ENCODE peak calls at places on chromosomes 12 and 14, in five cellular contexts. Y is endothelial cell of umbilical vein, A is progenitor cell of endocrine pancreas, V is B cell, J is astrocyte of the spinal cord. S is an unnamed sample.

GRCh38 chr14:53278602-53279506 is 125.7 kb upstream of the DDHD1 start:
- DNase-seq in A (no peak), Y (peak), V (no peak), J (peak), S (no peak)

GRCh38 chr14:87483651-87484260 is 509.2 kb downstream of the GALC start:
- DNase-seq in J (peak), V (no peak), A (no peak), Y (no peak), S (no peak)

GRCh38 chr14:92362781-92363235 is 39.8 kb downstream of the SLC24A4 start:
- DNase-seq in Y (no peak), V (no peak), A (no peak), J (no peak), S (no peak)

GRCh38 chr14:106605548-106606448 is 1079.4 kb downstream of the TMEM121 start:
- DNase-seq in A (no peak), V (peak), J (no peak), Y (no peak), S (no peak)

GRCh38 chr12:107388263-107388662 is 294.9 kb upstream of the CRY1 start:
- DNase-seq in A (no peak), V (no peak), J (no peak), Y (no peak), S (no peak)

GRCh38 chr12:54060975-54061778 is 7.5 kb downstream of the HOXC4 start:
- DNase-seq in J (no peak), Y (no peak), A (no peak), V (no peak), S (no peak)

GRCh38 chr14:75323571-75323970 is 44.9 kb downstream of the FOS start:
- DNase-seq in Y (no peak), J (no peak), V (no peak), A (no peak), S (no peak)

GRCh38 chr12:112808176-112808575 is 16.6 kb downstream of the RPH3A start:
- DNase-seq in A (no peak), V (no peak), Y (no peak), J (no peak), S (no peak)

GRCh38 chr14:96567289-96567899 is 65.2 kb downstream of the PAPOLA start:
- DNase-seq in V (peak), A (no peak), Y (peak), J (peak), S (no peak)

GRCh38 chr14:27015046-27015445 is 417.2 kb upstream of the NOVA1 start:
- DNase-seq in A (no peak), Y (no peak), V (no peak), J (no peak), S (no peak)

GRCh38 chr14:75123991-75124390 is 2.9 kb downstream of the NEK9 start:
- DNase-seq in A (no peak), Y (peak), V (no peak), J (peak), S (no peak)

GRCh38 chr14:58296731-58297130 is 1.6 kb upstream of the ARID4A start:
- DNase-seq in J (no peak), Y (peak), V (no peak), A (no peak), S (no peak)

GRCh38 chr12:112381421-112381897 is 772 bp downstream of the HECTD4 start:
- DNase-seq in A (no peak), Y (peak), J (no peak), V (peak), S (peak)

GRCh38 chr14:74038015-74038859 is 19.1 kb downstream of the BBOF1 start:
- DNase-seq in Y (peak), J (peak), V (peak), A (no peak), S (no peak)

GRCh38 chr12:67519824-67520433 is 128.6 kb upstream of the DYRK2 start:
- DNase-seq in V (no peak), Y (no peak), A (no peak), J (no peak), S (no peak)

GRCh38 chr12:42308390-42308789 is 17.5 kb downstream of the ZCRB1 start:
- DNase-seq in A (no peak), J (no peak), V (no peak), Y (no peak), S (no peak)

GRCh38 chr14:36976571-36977023 is 195.8 kb downstream of the SLC25A21 start:
- DNase-seq in J (peak), Y (no peak), V (no peak), A (no peak), S (no peak)

GRCh38 chr12:24625103-24625502 is 323.8 kb downstream of the BCAT1 start:
- DNase-seq in J (no peak), A (no peak), Y (no peak), V (no peak), S (no peak)
- TF ChIP-seq CTCF in J (no peak), A (no peak), Y (no peak), V (no peak), S (no peak)

GRCh38 chr12:85422766-85423165 is 142.7 kb downstream of the ALX1 start:
- DNase-seq in Y (no peak), V (no peak), J (no peak), A (no peak), S (no peak)

GRCh38 chr12:85425926-85426325 is 145.9 kb downstream of the ALX1 start:
- DNase-seq in V (no peak), A (no peak), J (no peak), Y (no peak), S (no peak)

GRCh38 chr12:85425349-85425612 is 145.3 kb downstream of the ALX1 start:
- DNase-seq in V (no peak), Y (no peak), A (no peak), J (no peak), S (no peak)

GRCh38 chr12:85423947-85424346 is 143.9 kb downstream of the ALX1 start:
- DNase-seq in Y (no peak), J (no peak), A (no peak), V (no peak), S (no peak)

DNA sequence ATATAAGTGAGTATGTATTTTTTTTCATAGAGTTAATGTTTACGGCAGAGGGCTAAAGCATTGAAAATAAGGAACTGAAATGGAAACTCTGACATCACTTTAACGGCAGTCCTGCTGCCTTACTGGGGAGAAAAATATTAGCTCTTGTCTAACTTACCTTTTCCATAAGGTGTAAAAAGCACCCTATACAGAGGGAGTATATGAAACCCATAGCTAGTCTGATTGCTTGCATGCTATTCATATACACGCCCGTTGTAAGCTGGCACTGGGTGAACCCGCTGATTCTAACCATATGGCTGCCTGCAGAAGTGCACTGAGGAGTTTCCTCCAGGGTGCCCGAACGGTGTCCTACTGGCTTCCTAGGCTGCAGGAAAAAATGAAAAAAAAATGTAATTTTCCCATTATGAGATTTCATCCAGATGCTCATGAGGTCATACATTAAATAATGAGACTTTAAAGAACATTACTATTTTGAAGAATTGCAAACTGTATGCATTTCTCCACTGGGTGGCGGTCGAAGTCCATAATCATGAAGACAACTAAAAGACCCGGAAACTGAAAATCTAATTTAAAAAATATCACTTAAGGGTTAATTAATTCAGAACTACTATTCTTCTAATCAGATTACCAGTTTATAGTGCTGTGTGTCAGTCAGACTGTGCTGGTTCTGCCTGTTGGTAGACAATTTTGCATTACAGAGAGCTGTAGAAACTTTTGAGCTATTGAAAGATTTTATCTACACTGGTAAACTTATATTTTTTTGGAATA is 144.7 kb downstream of the ALX1 start:
- DNase-seq in A (peak), Y (peak), J (peak), V (peak), S (peak)
- TF ChIP-seq CTCF in A (peak), Y (peak), J (no peak), V (peak), S (peak)

GRCh38 chr12:50055831-50056628 is 1.4 kb upstream of the ASIC1 start:
- DNase-seq in Y (peak), J (peak), A (no peak), V (peak), S (peak)

GRCh38 chr12:50057896-50058670 is 687 bp downstream of the ASIC1 start:
- DNase-seq in A (no peak), J (no peak), V (no peak), Y (no peak), S (no peak)

GRCh38 chr12:50058743-50059312 is 1.4 kb downstream of the ASIC1 start:
- DNase-seq in A (no peak), V (no peak), J (no peak), Y (no peak), S (no peak)

GRCh38 chr12:50056629-50056976 is 793 bp upstream of the ASIC1 start:
- DNase-seq in J (no peak), A (no peak), V (no peak), Y (no peak), S (no peak)

GRCh38 chr12:50057000-50057841 is at the start of gene ASIC1:
- DNase-seq in Y (peak), J (peak), A (peak), V (peak), S (peak)
- TF ChIP-seq CTCF in Y (no peak), J (no peak), A (peak), V (no peak), S (peak)

GRCh38 chr12:71139153-71139735 is 18.6 kb downstream of the TSPAN8 start:
- DNase-seq in Y (no peak), V (no peak), A (no peak), J (no peak), S (no peak)

GRCh38 chr12:71138011-71138410 is 19.8 kb downstream of the TSPAN8 start:
- DNase-seq in A (no peak), Y (no peak), J (no peak), V (no peak), S (no peak)

GRCh38 chr12:71142046-71142445 is 15.8 kb downstream of the TSPAN8 start:
- DNase-seq in J (no peak), Y (no peak), A (no peak), V (no peak), S (no peak)

GRCh38 chr12:71144682-71145081 is 13.1 kb downstream of the TSPAN8 start:
- DNase-seq in J (no peak), Y (peak), V (no peak), A (no peak), S (no peak)

GRCh38 chr12:71141270-71141948 is 16.4 kb downstream of the TSPAN8 start:
- DNase-seq in J (no peak), Y (no peak), A (no peak), V (no peak), S (no peak)
- TF ChIP-seq CTCF in J (no peak), Y (no peak), A (no peak), V (no peak), S (no peak)

GRCh38 chr12:90909069-90909676 is 45.8 kb downstream of the CCER1 start:
- DNase-seq in A (peak), V (no peak), J (peak), Y (peak), S (peak)
- TF ChIP-seq CTCF in A (peak), V (peak), J (peak), Y (peak), S (peak)

GRCh38 chr14:45838597-45838996 is 585.6 kb upstream of the MIS18BP1 start:
- DNase-seq in J (peak), V (no peak), A (no peak), Y (no peak), S (no peak)
- TF ChIP-seq CTCF in J (no peak), V (no peak), A (peak), Y (no peak), S (peak)

GRCh38 chr14:103228076-103228806 is 105.0 kb downstream of the TNFAIP2 start:
- DNase-seq in V (no peak), Y (no peak), A (no peak), J (no peak), S (no peak)

GRCh38 chr14:103223818-103224352 is 100.6 kb downstream of the TNFAIP2 start:
- DNase-seq in J (no peak), Y (no peak), V (no peak), A (no peak), S (no peak)

GRCh38 chr14:103221781-103222358 is 98.6 kb downstream of the TNFAIP2 start:
- DNase-seq in J (no peak), A (no peak), V (no peak), Y (no peak), S (no peak)

GRCh38 chr14:103227076-103227475 is 103.8 kb downstream of the TNFAIP2 start:
- DNase-seq in V (no peak), J (no peak), Y (no peak), A (no peak), S (no peak)

GRCh38 chr14:103224996-103225874 is 102.0 kb downstream of the TNFAIP2 start:
- DNase-seq in A (no peak), J (no peak), Y (no peak), V (no peak), S (no peak)
- TF ChIP-seq CTCF in A (no peak), J (no peak), Y (no peak), V (no peak), S (no peak)

DNA sequence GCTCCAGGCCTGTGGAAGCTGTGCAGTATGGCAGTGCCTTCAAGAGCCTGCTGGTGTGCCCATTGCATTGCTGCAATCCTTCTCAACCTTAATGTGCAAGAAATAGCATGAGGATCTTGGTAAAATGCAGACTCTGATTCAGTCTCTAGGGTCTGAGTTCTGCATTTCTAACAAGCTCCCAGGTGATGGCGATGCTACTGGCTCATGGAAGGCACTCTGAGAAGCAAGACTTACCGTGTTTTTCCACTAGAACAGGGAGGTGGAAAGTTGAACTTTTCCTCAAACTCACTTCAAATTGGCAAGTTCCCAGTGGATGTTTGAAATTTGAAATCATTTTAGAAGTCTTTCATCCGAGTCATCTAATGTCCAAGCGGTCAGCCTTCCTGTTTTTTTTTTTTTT is 55.5 kb downstream of the MYRFL start:
- DNase-seq in Y (peak), A (no peak), V (no peak), J (peak), S (no peak)
- TF ChIP-seq CTCF in Y (no peak), A (peak), V (no peak), J (peak), S (peak)

S was measured in neural crest cell.